ENCODE peak calls at places on chromosomes 5 and 9, in six cellular contexts. T is KBM-7, V is B cell, H is progenitor cell of endocrine pancreas, I is body of pancreas, G is ascending aorta. C is an unnamed sample.

GRCh38 chr5:157972579-157972978 is 113.6 kb upstream of the CLINT1 start:
- DNase-seq in I (no peak), T (no peak), V (no peak), G (no peak), H (no peak), C (no peak)

GRCh38 chr5:139644001-139644456 is 4.1 kb upstream of the CXXC5 start:
- DNase-seq in G (peak), V (no peak), T (no peak), H (no peak), I (no peak), C (no peak)

GRCh38 chr9:69380811-69381210 is 55.8 kb downstream of the ENTREP1 start:
- DNase-seq in T (no peak), I (no peak), V (no peak), G (no peak), H (no peak), C (no peak)

GRCh38 chr9:137355445-137356365 is 53.6 kb upstream of the NRARP start:
- DNase-seq in G (peak), I (no peak), V (peak), T (no peak), H (no peak), C (peak)

GRCh38 chr9:129732946-129733631 is 19.8 kb downstream of the PTGES start:
- DNase-seq in G (no peak), H (no peak), V (no peak), T (no peak), I (no peak), C (no peak)

GRCh38 chr5:174608631-174609097 is 115.7 kb upstream of the MSX2 start:
- DNase-seq in G (peak), I (peak), V (no peak), T (peak), H (no peak), C (no peak)

GRCh38 chr5:54778783-54779182 is 206.6 kb downstream of the ESM1 start:
- DNase-seq in T (no peak), I (no peak), G (no peak), V (no peak), H (no peak), C (no peak)

GRCh38 chr9:37908698-37909186 is 4.8 kb upstream of the SLC25A51 start:
- DNase-seq in I (peak), T (peak), V (no peak), H (no peak), G (no peak), C (no peak)

GRCh38 chr9:6902423-6902822 is 144.7 kb downstream of the KDM4C start:
- DNase-seq in T (no peak), V (no peak), G (no peak), H (no peak), I (no peak), C (peak)

C was measured in dermis blood vessel endothelial cell.